ENCODE peak calls at places on chromosomes 1 and 21, in seven cellular contexts. Q is effector CD4-positive, alpha-beta T cell; D is COR-L47; L is activated CD4-positive, alpha-beta T cell treated with anti-CD3 and anti-CD28 coated beads, Interleukin-2, amount 10 ng/mL, durations not matched to agents 7 days and 5 days; B is HEK293T; A is neural progenitor cell; X is activated CD8-positive, alpha-beta memory T cell treated with anti-CD3 and anti-CD28 coated beads for 1 hour. F is an unnamed sample.

GRCh38 chr1:233025156-233025555 is 74.7 kb downstream of the NTPCR start:
- DNase-seq in D (no peak), A (peak; percentile 64), Q (no peak), B (peak; percentile 55), L (peak; percentile 33), X (no peak), F (no peak)

GRCh38 chr1:222815367-222815765 is 527 bp downstream of the DISP1 start:
- DNase-seq in A (no peak), Q (peak; percentile 28), X (peak; percentile 45), B (peak; percentile 54), D (peak; percentile 52), L (peak; percentile 55), F (peak; percentile 51)

GRCh38 chr1:52634111-52634510 is 1.1 kb downstream of the SHISAL2A start:
- DNase-seq in L (no peak), A (no peak), D (no peak), B (no peak), X (no peak), Q (no peak), F (no peak)

GRCh38 chr21:33800753-33801423 is 114.7 kb downstream of the ATP5PO start:
- DNase-seq in X (no peak), D (no peak), A (no peak), Q (no peak), L (no peak), B (no peak), F (no peak)

GRCh38 chr1:19344372-19344810 is 32.3 kb downstream of the SLC66A1 start:
- DNase-seq in A (peak; percentile 77), X (no peak), B (peak; percentile 57), L (peak; percentile 44), Q (peak; percentile 35), D (peak; percentile 46), F (peak; percentile 12)

GRCh38 chr1:72397786-72398185 is 115.4 kb upstream of the NEGR1 start:
- DNase-seq in D (no peak), L (no peak), B (no peak), Q (no peak), A (peak; percentile 9), X (no peak), F (no peak)

GRCh38 chr21:33236799-33237198 is 7.1 kb downstream of the IFNAR2 start:
- DNase-seq in Q (no peak), X (no peak), D (no peak), L (no peak), B (no peak), A (no peak), F (no peak)

GRCh38 chr1:233217832-233218231 is 77.7 kb downstream of the PCNX2 start:
- DNase-seq in Q (no peak), A (no peak), B (no peak), D (no peak), L (no peak), X (no peak), F (no peak)

GRCh38 chr1:235295902-235296350 is 32.1 kb downstream of the ARID4B start:
- DNase-seq in D (no peak), L (no peak), A (no peak), Q (no peak), B (no peak), X (no peak), F (no peak)

GRCh38 chr1:211476200-211476849 is 15.6 kb downstream of the RD3 start:
- DNase-seq in B (peak; percentile 79), L (peak; percentile 89), A (peak; percentile 80), X (peak; percentile 57), D (peak; percentile 51), Q (peak; percentile 67), F (peak; percentile 57)

GRCh38 chr1:1144843-1145546 is 28.7 kb upstream of the TTLL10 start:
- DNase-seq in Q (no peak), L (no peak), D (no peak), B (no peak), X (no peak), A (no peak), F (no peak)

GRCh38 chr21:34558960-34559631 is 47.1 kb upstream of the KCNE1 start:
- DNase-seq in D (no peak), X (no peak), Q (no peak), B (no peak), L (no peak), A (no peak), F (no peak)

GRCh38 chr1:45250544-45250943 is 44.1 kb upstream of the ZSWIM5 start:
- DNase-seq in X (no peak), D (no peak), A (no peak), L (no peak), B (no peak), Q (no peak), F (no peak)

GRCh38 chr21:33401617-33401967 is 1.6 kb upstream of the IFNGR2 start:
- DNase-seq in A (no peak), X (no peak), B (no peak), Q (no peak), D (no peak), L (no peak), F (no peak)

GRCh38 chr1:70990460-70991253 is 57.0 kb downstream of the PTGER3 start:
- DNase-seq in D (peak; percentile 42), L (no peak), X (no peak), A (no peak), B (no peak), Q (no peak), F (no peak)

GRCh38 chr1:20725189-20726106 is 7.1 kb downstream of the SH2D5 start:
- DNase-seq in Q (no peak), X (no peak), A (no peak), D (peak; percentile 86), L (no peak), B (no peak), F (no peak)

GRCh38 chr1:164967300-164967699 is 389.2 kb downstream of the LMX1A start:
- DNase-seq in A (no peak), Q (no peak), X (no peak), L (no peak), B (no peak), D (no peak), F (no peak)

GRCh38 chr1:58251415-58252073 is 295.0 kb downstream of the OMA1 start:
- DNase-seq in D (peak; percentile 3), A (peak; percentile 61), Q (no peak), B (peak; percentile 70), X (no peak), L (no peak), F (no peak)

GRCh38 chr1:111776397-111776796 is 20.7 kb downstream of the DDX20 start:
- DNase-seq in B (no peak), D (no peak), A (no peak), Q (no peak), X (no peak), L (no peak), F (no peak)

GRCh38 chr1:182603646-182604127 is 502 bp downstream of the RGS16 start:
- DNase-seq in Q (no peak), X (no peak), D (no peak), L (no peak), B (no peak), A (peak; percentile 37), F (no peak)

GRCh38 chr1:89044970-89045695 is 19.9 kb downstream of the GBP1 start:
- DNase-seq in B (no peak), X (no peak), A (no peak), D (no peak), L (no peak), Q (no peak), F (no peak)

GRCh38 chr1:118247593-118247992 is 62.6 kb upstream of the SPAG17 start:
- DNase-seq in A (peak; percentile 60), L (no peak), B (peak; percentile 46), D (peak; percentile 29), X (no peak), Q (no peak), F (no peak)

GRCh38 chr1:37449936-37450335 is 24.4 kb upstream of the ZC3H12A start:
- DNase-seq in Q (no peak), X (no peak), B (no peak), D (no peak), L (peak; percentile 51), A (no peak), F (no peak)

GRCh38 chr1:68963353-68963752 is 466.5 kb upstream of the DEPDC1 start:
- DNase-seq in A (no peak), D (no peak), L (no peak), X (no peak), Q (no peak), B (no peak), F (no peak)

GRCh38 chr1:196527941-196528340 is 80.3 kb downstream of the KCNT2 start:
- DNase-seq in A (no peak), L (no peak), Q (no peak), D (no peak), B (no peak), X (no peak), F (no peak)

GRCh38 chr1:33841516-33841915 is 22.4 kb upstream of the HMGB4 start:
- DNase-seq in Q (no peak), X (no peak), L (no peak), A (no peak), D (no peak), B (no peak), F (no peak)